ENCODE peak calls at places on chromosomes 11 and 22, in six cellular contexts. Q, Z, G, L, A and C are unnamed samples.
A peak's percentile ranks its signal among the peaks of the same experiment; 100 is the strongest.

GRCh38 chr22:48004038-48004437 is 1241.6 kb downstream of the TBC1D22A start:
- DNase-seq in Q (no peak), Z (no peak), G (no peak), L (no peak), A (no peak), C (no peak)

GRCh38 chr22:37924386-37925065 is 18.4 kb downstream of the MICALL1 start:
- DNase-seq in Q (no peak), Z (no peak), G (no peak), L (no peak), A (no peak), C (no peak)

GRCh38 chr11:119371778-119372182 is 9.7 kb downstream of the USP2 start:
- DNase-seq in Q (no peak), Z (peak; percentile 75), G (no peak), L (no peak), A (peak; percentile 78), C (no peak)

GRCh38 chr11:32918427-32918826 is 25.8 kb downstream of the QSER1 start:
- DNase-seq in Q (no peak), Z (no peak), G (no peak), L (no peak), A (no peak), C (no peak)

GRCh38 chr22:32202539-32203180 is 2.2 kb downstream of the RFPL2 start:
- DNase-seq in Q (no peak), Z (no peak), G (peak; percentile 42), L (peak; percentile 53), A (peak; percentile 48), C (peak; percentile 67)

GRCh38 chr11:47899801-47900200 is 51.7 kb upstream of the NUP160 start:
- DNase-seq in Q (no peak), Z (no peak), G (no peak), L (no peak), A (no peak), C (no peak)

GRCh38 chr11:45333023-45333422 is 46.9 kb upstream of the SYT13 start:
- DNase-seq in Q (no peak), Z (no peak), G (no peak), L (no peak), A (no peak), C (no peak)

GRCh38 chr11:111554532-111554931 is 14.0 kb downstream of the LAYN start:
- DNase-seq in Q (no peak), Z (no peak), G (no peak), L (peak; percentile 63), A (no peak), C (no peak)

DNA sequence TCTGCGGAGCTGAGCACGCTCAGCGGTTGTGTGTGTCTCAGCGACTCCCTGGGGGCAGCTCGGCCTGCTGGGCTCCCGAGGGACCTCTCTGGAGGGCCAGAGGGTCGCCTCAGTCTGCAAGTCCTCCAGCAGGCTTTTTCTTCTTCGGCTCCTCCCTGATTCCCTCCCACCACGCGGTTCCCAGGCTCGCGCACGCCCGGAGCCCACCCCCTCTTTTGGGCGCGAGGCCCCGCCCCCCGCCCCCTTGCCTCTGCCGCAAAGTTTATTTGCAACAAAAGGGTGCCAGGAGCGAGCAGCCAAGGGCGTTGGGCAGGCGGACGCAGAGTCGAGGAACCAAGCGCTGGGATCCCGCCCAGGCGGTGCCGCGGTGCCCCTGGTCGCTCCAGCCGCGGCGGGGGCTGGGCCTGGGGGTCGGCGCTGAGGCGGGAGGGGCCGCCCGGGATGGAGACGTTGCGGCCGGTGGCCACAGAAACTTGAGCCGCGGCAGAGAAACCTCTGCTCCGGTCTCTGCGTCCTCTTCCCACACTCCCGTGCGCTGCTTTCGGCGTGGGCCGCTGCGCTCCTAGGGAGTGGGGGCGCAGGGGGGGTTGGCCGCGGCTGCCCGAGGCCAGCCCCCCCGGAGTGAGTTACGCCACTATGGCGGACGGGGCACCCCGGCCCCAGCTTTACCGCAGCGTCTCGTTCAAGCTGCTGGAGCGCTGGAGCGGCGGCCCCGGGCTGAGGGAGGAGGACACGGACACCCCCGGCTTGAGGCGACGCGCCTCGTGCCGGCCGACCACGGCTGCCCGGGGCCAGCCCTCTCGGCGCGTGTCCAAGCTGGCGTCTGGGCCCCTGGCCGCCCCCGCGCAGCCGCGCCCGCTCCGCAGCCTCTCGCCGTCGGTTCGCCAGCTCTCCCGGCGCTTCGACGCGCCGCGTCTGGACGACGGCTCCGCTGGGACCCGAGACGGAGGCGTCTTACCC is at the start of gene ARHGEF17:
- DNase-seq in Q (peak; percentile 90), Z (peak; percentile 91), G (peak; percentile 35), L (peak; percentile 91), A (peak; percentile 94), C (peak; percentile 80)
- H3K27ac ChIP-seq in Q (peak within 1 kb of the TSS; percentile 100), Z (peak within 1 kb of the TSS; percentile 83), G (no peak within 1 kb of the TSS), L (peak within 1 kb of the TSS; percentile 97), A (peak within 1 kb of the TSS; percentile 83), C (peak within 1 kb of the TSS; percentile 98)

DNA sequence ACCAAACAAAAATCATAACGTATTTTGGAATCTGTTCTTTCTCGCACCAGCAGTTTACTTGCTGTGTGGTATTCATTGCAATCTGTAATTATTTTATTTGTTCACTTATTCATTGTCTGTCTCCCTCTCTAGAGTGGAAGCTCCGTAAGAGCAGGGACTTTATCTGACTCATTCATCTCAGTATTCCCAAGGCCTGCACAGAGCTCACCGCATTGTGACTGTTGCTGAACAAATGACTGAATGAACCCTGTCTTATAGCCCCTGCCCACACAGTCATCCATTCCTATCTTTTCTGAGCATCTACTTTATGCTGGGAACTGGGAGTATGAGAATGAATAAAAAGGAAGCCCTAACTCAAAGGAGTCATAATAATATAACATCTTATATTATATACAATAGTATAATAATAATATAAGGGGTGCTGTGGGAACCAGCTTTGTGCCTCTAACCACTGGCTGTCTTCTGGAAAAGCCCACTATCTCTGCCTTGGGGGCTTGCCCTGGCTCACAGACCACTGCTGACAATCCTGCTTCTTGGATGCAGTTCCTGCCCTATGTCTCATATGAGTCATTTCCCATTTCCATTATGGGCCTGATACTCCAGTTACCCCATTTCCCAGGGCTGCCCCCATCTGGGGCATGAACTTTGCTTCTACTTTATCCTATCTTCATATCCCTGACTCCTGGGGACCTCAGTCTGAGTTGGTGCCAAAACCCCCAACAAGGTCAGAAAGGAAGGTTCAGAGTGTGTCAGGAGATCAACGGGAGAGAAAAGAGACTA is 11.0 kb downstream of the XRRA1 start:
- DNase-seq in Q (no peak), Z (no peak), G (no peak), L (peak; percentile 78), A (no peak), C (no peak)
- H3K27ac ChIP-seq in Q (no peak overlapping the region), Z (no peak overlapping the region), G (no peak overlapping the region), L (peak overlapping the region; percentile 44), A (no peak overlapping the region), C (no peak overlapping the region)

GRCh38 chr22:41417622-41418390 is 28.8 kb downstream of the TOB2 start:
- DNase-seq in Q (peak; percentile 99), Z (peak; percentile 98), G (no peak), L (peak; percentile 39), A (no peak), C (peak; percentile 92)
- H3K27ac ChIP-seq in Q (peak overlapping the region; percentile 98), Z (peak overlapping the region; percentile 65), G (no peak overlapping the region), L (no peak overlapping the region), A (no peak overlapping the region), C (peak overlapping the region; percentile 82)

GRCh38 chr22:41966607-41967240 is 2.5 kb upstream of the SEPTIN3 start:
- DNase-seq in Q (no peak), Z (no peak), G (peak; percentile 58), L (peak; percentile 91), A (peak; percentile 79), C (no peak)

GRCh38 chr22:41966225-41966606 is 3.0 kb upstream of the SEPTIN3 start:
- DNase-seq in Q (no peak), Z (no peak), G (no peak), L (no peak), A (no peak), C (no peak)

GRCh38 chr22:41971431-41971830 is 2.2 kb downstream of the SEPTIN3 start:
- DNase-seq in Q (no peak), Z (no peak), G (no peak), L (no peak), A (no peak), C (no peak)

GRCh38 chr22:41969110-41969646 is at the start of gene SEPTIN3:
- DNase-seq in Q (no peak), Z (no peak), G (no peak), L (no peak), A (peak; percentile 41), C (no peak)

GRCh38 chr22:41968601-41969000 is 642 bp upstream of the SEPTIN3 start:
- DNase-seq in Q (no peak), Z (no peak), G (no peak), L (no peak), A (peak; percentile 41), C (no peak)
- H3K27ac ChIP-seq in Q (no peak overlapping the region), Z (no peak overlapping the region), G (no peak overlapping the region), L (no peak overlapping the region), A (no peak overlapping the region), C (no peak overlapping the region)

GRCh38 chr11:2944530-2944929 is 15.3 kb upstream of the PHLDA2 start:
- DNase-seq in Q (no peak), Z (no peak), G (no peak), L (no peak), A (no peak), C (no peak)
- H3K27ac ChIP-seq in Q (peak overlapping the region; percentile 66), Z (no peak overlapping the region), G (no peak overlapping the region), L (peak overlapping the region; percentile 72), A (no peak overlapping the region), C (peak overlapping the region; percentile 57)